ENCODE peak calls at places on chromosomes 7 and 10, in seven cellular contexts. One of them, this sample, is unnamed.
A peak's percentile ranks its signal among the peaks of the same experiment; 100 is the strongest.

GRCh38 chr10:90930070-90930837 is 9.4 kb upstream of the ANKRD1 start:
- DNase-seq in activated T-helper 1 cell treated with anti-CD3 and anti-CD28 coated beads, Interleukin-2, amount 50 U/mL, for 16 hours: no peak
- DNase-seq in spleen: no peak
- DNase-seq in cardiac muscle cell: peak; percentile 93
- DNase-seq in stimulated activated CD8-positive, alpha-beta memory T cell treated with anti-CD3 and anti-CD28 coated beads, Interleukin-7, amount 100 ng/mL, for 1 hour: no peak
- DNase-seq in choroid plexus epithelial cell: peak; percentile 92
- DNase-seq in Caki2: peak; percentile 62
- DNase-seq in this sample: no peak

GRCh38 chr10:122468923-122469781 is 7.8 kb downstream of the HTRA1 start:
- DNase-seq in activated T-helper 1 cell treated with anti-CD3 and anti-CD28 coated beads, Interleukin-2, amount 50 U/mL, for 16 hours: no peak
- DNase-seq in choroid plexus epithelial cell: peak; percentile 97
- DNase-seq in Caki2: peak; percentile 66
- DNase-seq in cardiac muscle cell: peak; percentile 91
- DNase-seq in stimulated activated CD8-positive, alpha-beta memory T cell treated with anti-CD3 and anti-CD28 coated beads, Interleukin-7, amount 100 ng/mL, for 1 hour: no peak
- DNase-seq in spleen: peak; percentile 28
- DNase-seq in this sample: peak; percentile 85

GRCh38 chr10:47363781-47364180 is 15.6 kb downstream of the RBP3 start:
- DNase-seq in cardiac muscle cell: no peak
- DNase-seq in spleen: no peak
- DNase-seq in stimulated activated CD8-positive, alpha-beta memory T cell treated with anti-CD3 and anti-CD28 coated beads, Interleukin-7, amount 100 ng/mL, for 1 hour: no peak
- DNase-seq in Caki2: no peak
- DNase-seq in activated T-helper 1 cell treated with anti-CD3 and anti-CD28 coated beads, Interleukin-2, amount 50 U/mL, for 16 hours: no peak
- DNase-seq in choroid plexus epithelial cell: no peak
- DNase-seq in this sample: no peak

GRCh38 chr10:69961864-69962745 is 90.5 kb upstream of the MACROH2A2 start:
- DNase-seq in stimulated activated CD8-positive, alpha-beta memory T cell treated with anti-CD3 and anti-CD28 coated beads, Interleukin-7, amount 100 ng/mL, for 1 hour: no peak
- DNase-seq in choroid plexus epithelial cell: no peak
- DNase-seq in activated T-helper 1 cell treated with anti-CD3 and anti-CD28 coated beads, Interleukin-2, amount 50 U/mL, for 16 hours: no peak
- DNase-seq in Caki2: no peak
- DNase-seq in cardiac muscle cell: no peak
- DNase-seq in spleen: no peak
- DNase-seq in this sample: no peak

GRCh38 chr10:60235001-60235400 is 154.7 kb downstream of the ANK3 start:
- DNase-seq in choroid plexus epithelial cell: peak; percentile 52
- DNase-seq in spleen: no peak
- DNase-seq in activated T-helper 1 cell treated with anti-CD3 and anti-CD28 coated beads, Interleukin-2, amount 50 U/mL, for 16 hours: no peak
- DNase-seq in Caki2: no peak
- DNase-seq in stimulated activated CD8-positive, alpha-beta memory T cell treated with anti-CD3 and anti-CD28 coated beads, Interleukin-7, amount 100 ng/mL, for 1 hour: no peak
- DNase-seq in cardiac muscle cell: peak; percentile 55
- DNase-seq in this sample: peak; percentile 9

GRCh38 chr10:59995862-59996261 is 89.5 kb upstream of the CCDC6 start:
- DNase-seq in Caki2: peak; percentile 14
- DNase-seq in cardiac muscle cell: no peak
- DNase-seq in choroid plexus epithelial cell: peak; percentile 18
- DNase-seq in spleen: no peak
- DNase-seq in activated T-helper 1 cell treated with anti-CD3 and anti-CD28 coated beads, Interleukin-2, amount 50 U/mL, for 16 hours: no peak
- DNase-seq in stimulated activated CD8-positive, alpha-beta memory T cell treated with anti-CD3 and anti-CD28 coated beads, Interleukin-7, amount 100 ng/mL, for 1 hour: no peak
- DNase-seq in this sample: no peak

GRCh38 chr7:147997636-147998035 is 592.9 kb upstream of the C7orf33 start:
- DNase-seq in cardiac muscle cell: no peak
- DNase-seq in spleen: no peak
- DNase-seq in choroid plexus epithelial cell: no peak
- DNase-seq in Caki2: no peak
- DNase-seq in stimulated activated CD8-positive, alpha-beta memory T cell treated with anti-CD3 and anti-CD28 coated beads, Interleukin-7, amount 100 ng/mL, for 1 hour: no peak
- DNase-seq in activated T-helper 1 cell treated with anti-CD3 and anti-CD28 coated beads, Interleukin-2, amount 50 U/mL, for 16 hours: no peak
- DNase-seq in this sample: no peak

GRCh38 chr10:79948976-79949722 is at the start of gene SFTPD:
- DNase-seq in spleen: no peak
- DNase-seq in stimulated activated CD8-positive, alpha-beta memory T cell treated with anti-CD3 and anti-CD28 coated beads, Interleukin-7, amount 100 ng/mL, for 1 hour: no peak
- DNase-seq in activated T-helper 1 cell treated with anti-CD3 and anti-CD28 coated beads, Interleukin-2, amount 50 U/mL, for 16 hours: no peak
- DNase-seq in Caki2: no peak
- DNase-seq in cardiac muscle cell: peak; percentile 23
- DNase-seq in choroid plexus epithelial cell: peak; percentile 15
- DNase-seq in this sample: no peak

GRCh38 chr7:53428045-53428444 is 392.6 kb downstream of the POM121L12 start:
- DNase-seq in choroid plexus epithelial cell: no peak
- DNase-seq in Caki2: no peak
- DNase-seq in stimulated activated CD8-positive, alpha-beta memory T cell treated with anti-CD3 and anti-CD28 coated beads, Interleukin-7, amount 100 ng/mL, for 1 hour: no peak
- DNase-seq in spleen: no peak
- DNase-seq in activated T-helper 1 cell treated with anti-CD3 and anti-CD28 coated beads, Interleukin-2, amount 50 U/mL, for 16 hours: no peak
- DNase-seq in cardiac muscle cell: no peak
- DNase-seq in this sample: no peak

GRCh38 chr7:68640103-68640502 is 958.2 kb upstream of the AUTS2 start:
- DNase-seq in Caki2: no peak
- DNase-seq in stimulated activated CD8-positive, alpha-beta memory T cell treated with anti-CD3 and anti-CD28 coated beads, Interleukin-7, amount 100 ng/mL, for 1 hour: no peak
- DNase-seq in cardiac muscle cell: no peak
- DNase-seq in spleen: no peak
- DNase-seq in activated T-helper 1 cell treated with anti-CD3 and anti-CD28 coated beads, Interleukin-2, amount 50 U/mL, for 16 hours: no peak
- DNase-seq in choroid plexus epithelial cell: no peak
- DNase-seq in this sample: no peak

GRCh38 chr10:97321032-97321806 is 2.1 kb downstream of the FRAT1 start:
- DNase-seq in activated T-helper 1 cell treated with anti-CD3 and anti-CD28 coated beads, Interleukin-2, amount 50 U/mL, for 16 hours: no peak
- DNase-seq in Caki2: no peak
- DNase-seq in spleen: peak; percentile 88
- DNase-seq in cardiac muscle cell: no peak
- DNase-seq in stimulated activated CD8-positive, alpha-beta memory T cell treated with anti-CD3 and anti-CD28 coated beads, Interleukin-7, amount 100 ng/mL, for 1 hour: no peak
- DNase-seq in choroid plexus epithelial cell: no peak
- DNase-seq in this sample: no peak

GRCh38 chr7:4878336-4879335 is 4.9 kb downstream of the RADIL start:
- DNase-seq in spleen: no peak
- DNase-seq in Caki2: no peak
- DNase-seq in cardiac muscle cell: no peak
- DNase-seq in stimulated activated CD8-positive, alpha-beta memory T cell treated with anti-CD3 and anti-CD28 coated beads, Interleukin-7, amount 100 ng/mL, for 1 hour: no peak
- DNase-seq in choroid plexus epithelial cell: no peak
- DNase-seq in activated T-helper 1 cell treated with anti-CD3 and anti-CD28 coated beads, Interleukin-2, amount 50 U/mL, for 16 hours: no peak
- DNase-seq in this sample: no peak

GRCh38 chr7:43612599-43613589 is 30.0 kb downstream of the STK17A start:
- DNase-seq in Caki2: no peak
- DNase-seq in activated T-helper 1 cell treated with anti-CD3 and anti-CD28 coated beads, Interleukin-2, amount 50 U/mL, for 16 hours: no peak
- DNase-seq in spleen: no peak
- DNase-seq in choroid plexus epithelial cell: peak; percentile 59
- DNase-seq in cardiac muscle cell: peak; percentile 44
- DNase-seq in stimulated activated CD8-positive, alpha-beta memory T cell treated with anti-CD3 and anti-CD28 coated beads, Interleukin-7, amount 100 ng/mL, for 1 hour: no peak
- DNase-seq in this sample: no peak

GRCh38 chr7:54342458-54342857 is 199.7 kb upstream of the VSTM2A start:
- DNase-seq in spleen: no peak
- DNase-seq in Caki2: no peak
- DNase-seq in stimulated activated CD8-positive, alpha-beta memory T cell treated with anti-CD3 and anti-CD28 coated beads, Interleukin-7, amount 100 ng/mL, for 1 hour: no peak
- DNase-seq in cardiac muscle cell: no peak
- DNase-seq in choroid plexus epithelial cell: no peak
- DNase-seq in activated T-helper 1 cell treated with anti-CD3 and anti-CD28 coated beads, Interleukin-2, amount 50 U/mL, for 16 hours: no peak
- DNase-seq in this sample: no peak

GRCh38 chr10:4835494-4835918 is 9.5 kb downstream of the AKR1E2 start:
- DNase-seq in spleen: no peak
- DNase-seq in choroid plexus epithelial cell: no peak
- DNase-seq in stimulated activated CD8-positive, alpha-beta memory T cell treated with anti-CD3 and anti-CD28 coated beads, Interleukin-7, amount 100 ng/mL, for 1 hour: no peak
- DNase-seq in cardiac muscle cell: no peak
- DNase-seq in activated T-helper 1 cell treated with anti-CD3 and anti-CD28 coated beads, Interleukin-2, amount 50 U/mL, for 16 hours: no peak
- DNase-seq in Caki2: no peak
- DNase-seq in this sample: no peak

GRCh38 chr7:102236592-102237287 is 49.9 kb upstream of the SH2B2 start:
- DNase-seq in stimulated activated CD8-positive, alpha-beta memory T cell treated with anti-CD3 and anti-CD28 coated beads, Interleukin-7, amount 100 ng/mL, for 1 hour: peak; percentile 12
- DNase-seq in Caki2: peak; percentile 55
- DNase-seq in spleen: peak; percentile 81
- DNase-seq in activated T-helper 1 cell treated with anti-CD3 and anti-CD28 coated beads, Interleukin-2, amount 50 U/mL, for 16 hours: peak; percentile 3
- DNase-seq in cardiac muscle cell: peak; percentile 77
- DNase-seq in choroid plexus epithelial cell: peak; percentile 93
- DNase-seq in this sample: peak; percentile 1

GRCh38 chr7:21253740-21254687 is 173.9 kb upstream of the SP4 start:
- DNase-seq in activated T-helper 1 cell treated with anti-CD3 and anti-CD28 coated beads, Interleukin-2, amount 50 U/mL, for 16 hours: no peak
- DNase-seq in stimulated activated CD8-positive, alpha-beta memory T cell treated with anti-CD3 and anti-CD28 coated beads, Interleukin-7, amount 100 ng/mL, for 1 hour: no peak
- DNase-seq in Caki2: peak; percentile 67
- DNase-seq in choroid plexus epithelial cell: peak; percentile 76
- DNase-seq in spleen: no peak
- DNase-seq in cardiac muscle cell: peak; percentile 64
- DNase-seq in this sample: peak; percentile 41

GRCh38 chr7:149217570-149217969 is 21.9 kb upstream of the ZNF212 start:
- DNase-seq in spleen: no peak
- DNase-seq in stimulated activated CD8-positive, alpha-beta memory T cell treated with anti-CD3 and anti-CD28 coated beads, Interleukin-7, amount 100 ng/mL, for 1 hour: no peak
- DNase-seq in cardiac muscle cell: no peak
- DNase-seq in activated T-helper 1 cell treated with anti-CD3 and anti-CD28 coated beads, Interleukin-2, amount 50 U/mL, for 16 hours: no peak
- DNase-seq in choroid plexus epithelial cell: no peak
- DNase-seq in Caki2: no peak
- DNase-seq in this sample: no peak

GRCh38 chr7:152860302-152860701 is 100.8 kb downstream of the ACTR3B start:
- DNase-seq in stimulated activated CD8-positive, alpha-beta memory T cell treated with anti-CD3 and anti-CD28 coated beads, Interleukin-7, amount 100 ng/mL, for 1 hour: no peak
- DNase-seq in Caki2: no peak
- DNase-seq in activated T-helper 1 cell treated with anti-CD3 and anti-CD28 coated beads, Interleukin-2, amount 50 U/mL, for 16 hours: no peak
- DNase-seq in spleen: no peak
- DNase-seq in cardiac muscle cell: no peak
- DNase-seq in choroid plexus epithelial cell: no peak
- DNase-seq in this sample: no peak

GRCh38 chr10:116198636-116199035 is 74.4 kb downstream of the GFRA1 start:
- DNase-seq in activated T-helper 1 cell treated with anti-CD3 and anti-CD28 coated beads, Interleukin-2, amount 50 U/mL, for 16 hours: no peak
- DNase-seq in Caki2: no peak
- DNase-seq in stimulated activated CD8-positive, alpha-beta memory T cell treated with anti-CD3 and anti-CD28 coated beads, Interleukin-7, amount 100 ng/mL, for 1 hour: no peak
- DNase-seq in choroid plexus epithelial cell: no peak
- DNase-seq in cardiac muscle cell: no peak
- DNase-seq in spleen: no peak
- DNase-seq in this sample: no peak

GRCh38 chr10:79275431-79275851 is 71.8 kb upstream of the PPIF start:
- DNase-seq in cardiac muscle cell: no peak
- DNase-seq in Caki2: no peak
- DNase-seq in spleen: no peak
- DNase-seq in choroid plexus epithelial cell: no peak
- DNase-seq in activated T-helper 1 cell treated with anti-CD3 and anti-CD28 coated beads, Interleukin-2, amount 50 U/mL, for 16 hours: no peak
- DNase-seq in stimulated activated CD8-positive, alpha-beta memory T cell treated with anti-CD3 and anti-CD28 coated beads, Interleukin-7, amount 100 ng/mL, for 1 hour: no peak
- DNase-seq in this sample: no peak

GRCh38 chr7:115678049-115678982 is 352.2 kb downstream of the TFEC start:
- DNase-seq in cardiac muscle cell: peak; percentile 38
- DNase-seq in spleen: no peak
- DNase-seq in activated T-helper 1 cell treated with anti-CD3 and anti-CD28 coated beads, Interleukin-2, amount 50 U/mL, for 16 hours: no peak
- DNase-seq in Caki2: peak; percentile 97
- DNase-seq in stimulated activated CD8-positive, alpha-beta memory T cell treated with anti-CD3 and anti-CD28 coated beads, Interleukin-7, amount 100 ng/mL, for 1 hour: no peak
- DNase-seq in choroid plexus epithelial cell: peak; percentile 56
- DNase-seq in this sample: no peak

GRCh38 chr7:39413866-39414668 is 152.1 kb upstream of the YAE1 start:
- DNase-seq in activated T-helper 1 cell treated with anti-CD3 and anti-CD28 coated beads, Interleukin-2, amount 50 U/mL, for 16 hours: peak; percentile 9
- DNase-seq in spleen: peak; percentile 84
- DNase-seq in Caki2: peak; percentile 54
- DNase-seq in stimulated activated CD8-positive, alpha-beta memory T cell treated with anti-CD3 and anti-CD28 coated beads, Interleukin-7, amount 100 ng/mL, for 1 hour: peak; percentile 2
- DNase-seq in choroid plexus epithelial cell: peak; percentile 44
- DNase-seq in cardiac muscle cell: peak; percentile 58
- DNase-seq in this sample: no peak

GRCh38 chr7:137820677-137821420 is 25.9 kb downstream of the DGKI start:
- DNase-seq in choroid plexus epithelial cell: peak; percentile 83
- DNase-seq in stimulated activated CD8-positive, alpha-beta memory T cell treated with anti-CD3 and anti-CD28 coated beads, Interleukin-7, amount 100 ng/mL, for 1 hour: no peak
- DNase-seq in spleen: no peak
- DNase-seq in cardiac muscle cell: peak; percentile 83
- DNase-seq in activated T-helper 1 cell treated with anti-CD3 and anti-CD28 coated beads, Interleukin-2, amount 50 U/mL, for 16 hours: no peak
- DNase-seq in Caki2: no peak
- DNase-seq in this sample: no peak

GRCh38 chr7:143389316-143390097 is 8.4 kb downstream of the ZYX start:
- DNase-seq in activated T-helper 1 cell treated with anti-CD3 and anti-CD28 coated beads, Interleukin-2, amount 50 U/mL, for 16 hours: no peak
- DNase-seq in spleen: no peak
- DNase-seq in choroid plexus epithelial cell: no peak
- DNase-seq in Caki2: no peak
- DNase-seq in stimulated activated CD8-positive, alpha-beta memory T cell treated with anti-CD3 and anti-CD28 coated beads, Interleukin-7, amount 100 ng/mL, for 1 hour: no peak
- DNase-seq in cardiac muscle cell: peak; percentile 15
- DNase-seq in this sample: no peak

GRCh38 chr7:128902761-128903585 is 7.5 kb downstream of the KCP start:
- DNase-seq in spleen: peak; percentile 53
- DNase-seq in cardiac muscle cell: no peak
- DNase-seq in choroid plexus epithelial cell: peak; percentile 68
- DNase-seq in Caki2: peak; percentile 94
- DNase-seq in stimulated activated CD8-positive, alpha-beta memory T cell treated with anti-CD3 and anti-CD28 coated beads, Interleukin-7, amount 100 ng/mL, for 1 hour: no peak
- DNase-seq in activated T-helper 1 cell treated with anti-CD3 and anti-CD28 coated beads, Interleukin-2, amount 50 U/mL, for 16 hours: no peak
- DNase-seq in this sample: no peak

GRCh38 chr7:129225206-129225930 is 538 bp downstream of the AHCYL2 start:
- DNase-seq in cardiac muscle cell: peak; percentile 42
- DNase-seq in choroid plexus epithelial cell: peak; percentile 45
- DNase-seq in Caki2: no peak
- DNase-seq in stimulated activated CD8-positive, alpha-beta memory T cell treated with anti-CD3 and anti-CD28 coated beads, Interleukin-7, amount 100 ng/mL, for 1 hour: no peak
- DNase-seq in activated T-helper 1 cell treated with anti-CD3 and anti-CD28 coated beads, Interleukin-2, amount 50 U/mL, for 16 hours: peak; percentile 46
- DNase-seq in spleen: peak; percentile 94
- DNase-seq in this sample: no peak

GRCh38 chr10:70518695-70519094 is 40.1 kb downstream of the PALD1 start:
- DNase-seq in cardiac muscle cell: no peak
- DNase-seq in Caki2: no peak
- DNase-seq in choroid plexus epithelial cell: peak; percentile 55
- DNase-seq in activated T-helper 1 cell treated with anti-CD3 and anti-CD28 coated beads, Interleukin-2, amount 50 U/mL, for 16 hours: no peak
- DNase-seq in stimulated activated CD8-positive, alpha-beta memory T cell treated with anti-CD3 and anti-CD28 coated beads, Interleukin-7, amount 100 ng/mL, for 1 hour: no peak
- DNase-seq in spleen: no peak
- DNase-seq in this sample: peak; percentile 34

GRCh38 chr10:74822583-74823089 is 3.8 kb upstream of the KAT6B start:
- DNase-seq in activated T-helper 1 cell treated with anti-CD3 and anti-CD28 coated beads, Interleukin-2, amount 50 U/mL, for 16 hours: no peak
- DNase-seq in Caki2: no peak
- DNase-seq in spleen: no peak
- DNase-seq in cardiac muscle cell: peak; percentile 46
- DNase-seq in stimulated activated CD8-positive, alpha-beta memory T cell treated with anti-CD3 and anti-CD28 coated beads, Interleukin-7, amount 100 ng/mL, for 1 hour: no peak
- DNase-seq in choroid plexus epithelial cell: no peak
- DNase-seq in this sample: no peak

GRCh38 chr7:38975944-38976392 is 1.7 kb upstream of the POU6F2 start:
- DNase-seq in activated T-helper 1 cell treated with anti-CD3 and anti-CD28 coated beads, Interleukin-2, amount 50 U/mL, for 16 hours: no peak
- DNase-seq in Caki2: no peak
- DNase-seq in cardiac muscle cell: no peak
- DNase-seq in stimulated activated CD8-positive, alpha-beta memory T cell treated with anti-CD3 and anti-CD28 coated beads, Interleukin-7, amount 100 ng/mL, for 1 hour: no peak
- DNase-seq in spleen: no peak
- DNase-seq in choroid plexus epithelial cell: no peak
- DNase-seq in this sample: no peak

GRCh38 chr7:155974186-155974897 is 162.1 kb upstream of the SHH start:
- DNase-seq in cardiac muscle cell: no peak
- DNase-seq in stimulated activated CD8-positive, alpha-beta memory T cell treated with anti-CD3 and anti-CD28 coated beads, Interleukin-7, amount 100 ng/mL, for 1 hour: no peak
- DNase-seq in Caki2: no peak
- DNase-seq in spleen: peak; percentile 50
- DNase-seq in activated T-helper 1 cell treated with anti-CD3 and anti-CD28 coated beads, Interleukin-2, amount 50 U/mL, for 16 hours: no peak
- DNase-seq in choroid plexus epithelial cell: no peak
- DNase-seq in this sample: no peak

GRCh38 chr7:55129409-55130078 is 110.7 kb downstream of the EGFR start:
- DNase-seq in activated T-helper 1 cell treated with anti-CD3 and anti-CD28 coated beads, Interleukin-2, amount 50 U/mL, for 16 hours: no peak
- DNase-seq in cardiac muscle cell: peak; percentile 68
- DNase-seq in choroid plexus epithelial cell: peak; percentile 65
- DNase-seq in stimulated activated CD8-positive, alpha-beta memory T cell treated with anti-CD3 and anti-CD28 coated beads, Interleukin-7, amount 100 ng/mL, for 1 hour: no peak
- DNase-seq in Caki2: no peak
- DNase-seq in spleen: no peak
- DNase-seq in this sample: no peak

GRCh38 chr7:6284055-6284400 is 11.6 kb upstream of the CYTH3 start:
- DNase-seq in cardiac muscle cell: peak; percentile 28
- DNase-seq in spleen: no peak
- DNase-seq in Caki2: peak; percentile 57
- DNase-seq in activated T-helper 1 cell treated with anti-CD3 and anti-CD28 coated beads, Interleukin-2, amount 50 U/mL, for 16 hours: no peak
- DNase-seq in stimulated activated CD8-positive, alpha-beta memory T cell treated with anti-CD3 and anti-CD28 coated beads, Interleukin-7, amount 100 ng/mL, for 1 hour: no peak
- DNase-seq in choroid plexus epithelial cell: peak; percentile 54
- DNase-seq in this sample: no peak

GRCh38 chr10:77445562-77445961 is 192.0 kb downstream of the KCNMA1 start:
- DNase-seq in Caki2: no peak
- DNase-seq in choroid plexus epithelial cell: no peak
- DNase-seq in cardiac muscle cell: no peak
- DNase-seq in activated T-helper 1 cell treated with anti-CD3 and anti-CD28 coated beads, Interleukin-2, amount 50 U/mL, for 16 hours: no peak
- DNase-seq in spleen: no peak
- DNase-seq in stimulated activated CD8-positive, alpha-beta memory T cell treated with anti-CD3 and anti-CD28 coated beads, Interleukin-7, amount 100 ng/mL, for 1 hour: no peak
- DNase-seq in this sample: no peak

GRCh38 chr10:52488606-52489485 is 174.8 kb downstream of the DKK1 start:
- DNase-seq in spleen: no peak
- DNase-seq in cardiac muscle cell: peak; percentile 68
- DNase-seq in Caki2: peak; percentile 42
- DNase-seq in choroid plexus epithelial cell: peak; percentile 71
- DNase-seq in stimulated activated CD8-positive, alpha-beta memory T cell treated with anti-CD3 and anti-CD28 coated beads, Interleukin-7, amount 100 ng/mL, for 1 hour: no peak
- DNase-seq in activated T-helper 1 cell treated with anti-CD3 and anti-CD28 coated beads, Interleukin-2, amount 50 U/mL, for 16 hours: no peak
- DNase-seq in this sample: no peak

GRCh38 chr7:48096273-48096672 is 7.2 kb downstream of the UPP1 start:
- DNase-seq in Caki2: no peak
- DNase-seq in choroid plexus epithelial cell: no peak
- DNase-seq in stimulated activated CD8-positive, alpha-beta memory T cell treated with anti-CD3 and anti-CD28 coated beads, Interleukin-7, amount 100 ng/mL, for 1 hour: no peak
- DNase-seq in activated T-helper 1 cell treated with anti-CD3 and anti-CD28 coated beads, Interleukin-2, amount 50 U/mL, for 16 hours: no peak
- DNase-seq in cardiac muscle cell: no peak
- DNase-seq in spleen: peak; percentile 82
- DNase-seq in this sample: no peak

GRCh38 chr10:88318803-88319202 is 264.3 kb downstream of the RNLS start:
- DNase-seq in Caki2: peak; percentile 6
- DNase-seq in choroid plexus epithelial cell: peak; percentile 13
- DNase-seq in cardiac muscle cell: no peak
- DNase-seq in activated T-helper 1 cell treated with anti-CD3 and anti-CD28 coated beads, Interleukin-2, amount 50 U/mL, for 16 hours: no peak
- DNase-seq in stimulated activated CD8-positive, alpha-beta memory T cell treated with anti-CD3 and anti-CD28 coated beads, Interleukin-7, amount 100 ng/mL, for 1 hour: no peak
- DNase-seq in spleen: no peak
- DNase-seq in this sample: no peak

GRCh38 chr10:14022954-14023353 is 307.8 kb downstream of the FRMD4A start:
- DNase-seq in cardiac muscle cell: peak; percentile 16
- DNase-seq in spleen: no peak
- DNase-seq in stimulated activated CD8-positive, alpha-beta memory T cell treated with anti-CD3 and anti-CD28 coated beads, Interleukin-7, amount 100 ng/mL, for 1 hour: no peak
- DNase-seq in Caki2: no peak
- DNase-seq in activated T-helper 1 cell treated with anti-CD3 and anti-CD28 coated beads, Interleukin-2, amount 50 U/mL, for 16 hours: no peak
- DNase-seq in choroid plexus epithelial cell: no peak
- DNase-seq in this sample: no peak